ENCODE peak calls at places on chromosome 6, in seven cellular contexts. O is GM12865, C is omental fat pad, F is BJ, J is brain microvascular endothelial cell, U is nephron progenitor cell, S is uterus. G is an unnamed sample.

GRCh38 chr6:131900231-131900630 is 50.9 kb downstream of the CCN2 start:
- DNase-seq in F (no peak), O (no peak), J (no peak), U (no peak), S (no peak), C (no peak), G (no peak)

GRCh38 chr6:11241793-11242201 is 9.3 kb upstream of the NEDD9 start:
- DNase-seq in J (peak), F (no peak), O (no peak), U (peak), C (no peak), S (peak), G (no peak)

GRCh38 chr6:143969077-143969476 is 39.0 kb downstream of the PLAGL1 start:
- DNase-seq in S (no peak), C (no peak), F (no peak), O (no peak), U (no peak), J (no peak), G (no peak)

GRCh38 chr6:36914227-36914794 is 28.6 kb downstream of the C6orf89 start:
- DNase-seq in C (no peak), J (no peak), U (peak), F (no peak), S (no peak), O (no peak), G (no peak)

GRCh38 chr6:46925563-46926253 is 4.0 kb upstream of the ADGRF5 start:
- DNase-seq in F (peak), S (peak), U (no peak), O (no peak), J (peak), C (no peak), G (no peak)

GRCh38 chr6:79657238-79657637 is 26.1 kb downstream of the SH3BGRL2 start:
- DNase-seq in C (no peak), U (no peak), O (no peak), S (no peak), F (no peak), J (no peak), G (no peak)

GRCh38 chr6:154954352-154954751 is 40.8 kb upstream of the TIAM2 start:
- DNase-seq in O (no peak), U (no peak), S (no peak), F (no peak), J (no peak), C (no peak), G (no peak)

GRCh38 chr6:114376611-114377206 is 33.9 kb upstream of the HS3ST5 start:
- DNase-seq in F (no peak), S (no peak), C (no peak), U (no peak), O (no peak), J (no peak), G (no peak)

GRCh38 chr6:110629153-110629552 is 152.7 kb upstream of the SLC22A16 start:
- DNase-seq in U (no peak), C (no peak), F (no peak), S (no peak), J (no peak), O (no peak), G (no peak)

GRCh38 chr6:90434096-90434495 is 137.5 kb upstream of the BACH2 start:
- DNase-seq in C (no peak), J (no peak), F (no peak), O (no peak), U (peak), S (no peak), G (no peak)

GRCh38 chr6:153790881-153791473 is 248.1 kb upstream of the OPRM1 start:
- DNase-seq in O (peak), U (no peak), C (no peak), J (peak), F (no peak), S (no peak), G (no peak)

GRCh38 chr6:30491963-30492616 is 2.8 kb downstream of the HLA-E start:
- DNase-seq in C (no peak), S (no peak), O (no peak), J (no peak), F (no peak), U (no peak), G (no peak)

GRCh38 chr6:159819932-159820640 is 20.0 kb downstream of the PNLDC1 start:
- DNase-seq in F (no peak), J (no peak), S (no peak), C (no peak), O (no peak), U (peak), G (peak)

GRCh38 chr6:43952746-43953145 is 174.5 kb downstream of the MRPL14 start:
- DNase-seq in O (peak), F (no peak), C (no peak), J (no peak), S (peak), U (no peak), G (no peak)

GRCh38 chr6:131164506-131164905 is 29.2 kb downstream of the AKAP7 start:
- DNase-seq in U (no peak), O (no peak), S (no peak), F (no peak), C (no peak), J (no peak), G (no peak)

GRCh38 chr6:106114492-106114891 is 28.4 kb downstream of the PRDM1 start:
- DNase-seq in U (no peak), J (no peak), F (no peak), C (no peak), O (peak), S (no peak), G (peak)

GRCh38 chr6:122789862-122790739 is 1.0 kb downstream of the SMPDL3A start:
- DNase-seq in O (peak), S (peak), U (peak), C (no peak), J (peak), F (no peak), G (peak)

GRCh38 chr6:46787871-46788270 is 5.3 kb upstream of the MEP1A start:
- DNase-seq in O (no peak), C (no peak), F (no peak), J (no peak), S (no peak), U (no peak), G (no peak)

GRCh38 chr6:54267798-54268197 is 40.4 kb upstream of the TINAG start:
- DNase-seq in O (peak), U (peak), J (peak), C (no peak), S (no peak), F (no peak), G (peak)

GRCh38 chr6:89612121-89612520 is 26.4 kb downstream of the LYRM2 start:
- DNase-seq in C (no peak), F (no peak), O (no peak), S (no peak), J (no peak), U (peak), G (no peak)

GRCh38 chr6:131828946-131829345 is 21.1 kb downstream of the ENPP1 start:
- DNase-seq in C (no peak), J (no peak), S (no peak), F (no peak), U (no peak), O (no peak), G (no peak)

GRCh38 chr6:163679012-163679660 is 264.6 kb downstream of the QKI start:
- DNase-seq in S (no peak), O (no peak), C (no peak), U (no peak), F (no peak), J (no peak), G (no peak)

GRCh38 chr6:112717401-112717800 is 370.3 kb downstream of the RFPL4B start:
- DNase-seq in F (no peak), C (no peak), O (no peak), J (no peak), S (no peak), U (no peak), G (no peak)

GRCh38 chr6:79277109-79277508 is 42.6 kb upstream of the HMGN3 start:
- DNase-seq in U (no peak), F (no peak), J (no peak), O (no peak), C (no peak), S (no peak), G (no peak)

GRCh38 chr6:156098858-156099257 is 643.2 kb upstream of the NOX3 start:
- DNase-seq in C (no peak), S (no peak), U (no peak), J (no peak), O (no peak), F (no peak), G (no peak)

GRCh38 chr6:156107514-156108150 is 652.0 kb upstream of the NOX3 start:
- DNase-seq in O (peak), S (no peak), U (peak), C (no peak), J (no peak), F (no peak), G (no peak)

GRCh38 chr6:156102129-156102528 is 646.5 kb upstream of the NOX3 start:
- DNase-seq in J (peak), U (no peak), O (peak), C (no peak), F (no peak), S (no peak), G (no peak)
- TF ChIP-seq CTCF in J (peak), U (peak), O (no peak), C (no peak), F (peak), S (no peak), G (no peak)

GRCh38 chr6:100664274-100665040 is 199.7 kb upstream of the SIM1 start:
- DNase-seq in J (no peak), C (no peak), O (peak), S (no peak), U (no peak), F (no peak), G (no peak)
- TF ChIP-seq CTCF in J (no peak), C (no peak), O (peak), S (peak), U (peak), F (peak), G (peak)

GRCh38 chr6:45375449-45375848 is 2.3 kb downstream of the SUPT3H start:
- DNase-seq in S (no peak), F (no peak), U (no peak), C (no peak), O (no peak), J (no peak), G (no peak)

GRCh38 chr6:45378324-45378926 is 691 bp upstream of the SUPT3H start:
- DNase-seq in J (no peak), S (no peak), O (peak), U (no peak), F (no peak), C (no peak), G (peak)

GRCh38 chr6:45376310-45377040 is 1.3 kb downstream of the SUPT3H start:
- DNase-seq in C (no peak), U (no peak), F (no peak), J (peak), S (no peak), O (no peak), G (no peak)

GRCh38 chr6:45377555-45378323 is at the start of gene SUPT3H:
- DNase-seq in U (peak), F (peak), S (peak), O (peak), J (peak), C (peak), G (peak)

DNA sequence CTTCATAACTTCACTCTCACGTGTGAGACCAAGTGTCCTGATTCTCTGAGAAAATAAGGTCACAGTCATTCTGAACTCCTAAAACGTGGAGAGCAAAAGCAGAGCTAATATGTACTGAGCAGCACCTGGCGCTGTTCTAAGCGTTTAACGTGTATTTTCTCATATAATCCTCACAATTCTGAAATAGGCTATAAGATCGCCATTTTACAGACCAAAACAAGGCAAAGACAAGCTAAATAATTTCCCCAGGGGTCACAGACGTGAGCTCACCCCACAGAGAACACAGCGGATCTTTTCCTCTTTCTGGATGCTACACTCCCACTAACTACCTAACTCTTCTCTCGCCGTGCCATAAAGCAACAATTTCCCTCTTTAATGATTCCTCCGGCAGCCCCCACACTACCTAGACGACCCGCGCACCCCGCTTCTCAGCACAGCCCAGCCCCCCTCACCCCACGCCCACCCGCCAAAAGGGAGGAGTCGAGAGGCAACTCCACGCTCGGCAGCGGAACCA is 636 bp downstream of the SUPT3H start:
- DNase-seq in U (no peak), J (no peak), F (no peak), O (peak), C (peak), S (no peak), G (no peak)
- TF ChIP-seq CTCF in U (no peak), J (no peak), F (no peak), O (no peak), C (no peak), S (no peak), G (no peak)

GRCh38 chr6:88491266-88491665 is 325.1 kb upstream of the CNR1 start:
- DNase-seq in S (no peak), O (no peak), F (no peak), J (no peak), C (no peak), U (no peak), G (no peak)

GRCh38 chr6:88493717-88494116 is 327.6 kb upstream of the CNR1 start:
- DNase-seq in F (no peak), J (no peak), U (no peak), O (peak), S (no peak), C (no peak), G (peak)

GRCh38 chr6:88494401-88495140 is 328.4 kb upstream of the CNR1 start:
- DNase-seq in S (no peak), O (peak), J (no peak), C (no peak), F (no peak), U (no peak), G (peak)

GRCh38 chr6:88492241-88492640 is 326.1 kb upstream of the CNR1 start:
- DNase-seq in F (no peak), J (no peak), S (no peak), O (no peak), C (no peak), U (no peak), G (no peak)

GRCh38 chr6:88492824-88493223 is 326.7 kb upstream of the CNR1 start:
- DNase-seq in U (no peak), C (no peak), S (no peak), J (peak), F (no peak), O (peak), G (no peak)
- TF ChIP-seq CTCF in U (no peak), C (no peak), S (peak), J (peak), F (peak), O (no peak), G (no peak)

GRCh38 chr6:26493258-26493657 is 6.8 kb upstream of the BTN1A1 start:
- DNase-seq in U (no peak), J (no peak), S (no peak), O (peak), C (no peak), F (no peak), G (peak)
- TF ChIP-seq CTCF in U (no peak), J (peak), S (no peak), O (peak), C (no peak), F (peak), G (no peak)

DNA sequence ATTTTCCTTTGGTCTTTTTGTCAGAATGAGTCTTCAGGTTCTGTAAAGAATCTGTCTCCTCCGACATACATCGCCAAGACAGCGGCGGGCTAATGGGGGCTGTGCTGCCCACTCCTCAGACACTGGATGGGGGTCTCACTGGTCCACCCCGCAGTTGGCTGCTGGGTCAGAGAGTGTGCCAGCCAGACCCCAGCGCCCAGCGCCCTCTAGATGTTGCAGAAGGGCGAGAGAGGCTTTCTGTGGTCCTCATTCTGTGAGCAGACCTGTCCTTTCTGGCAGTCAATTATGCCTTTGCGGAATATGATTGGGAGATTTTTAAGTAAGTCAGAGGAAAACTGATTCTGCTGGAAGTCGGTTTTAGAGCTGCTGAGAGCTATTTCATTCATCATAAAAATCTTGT is 7.8 kb upstream of the CCR6 start:
- DNase-seq in O (no peak), J (no peak), F (no peak), S (no peak), C (no peak), U (no peak), G (no peak)
- TF ChIP-seq CTCF in O (peak), J (no peak), F (no peak), S (no peak), C (no peak), U (no peak), G (peak)

GRCh38 chr6:35077713-35078105 is 63.4 kb downstream of the TCP11 start:
- DNase-seq in F (no peak), C (no peak), U (no peak), O (no peak), J (no peak), S (no peak), G (no peak)
- TF ChIP-seq CTCF in F (no peak), C (no peak), U (no peak), O (no peak), J (no peak), S (no peak), G (no peak)

GRCh38 chr6:57313711-57314471 is 3.5 kb upstream of the PRIM2 start:
- DNase-seq in O (no peak), C (no peak), J (peak), S (peak), F (peak), U (no peak), G (no peak)
- TF ChIP-seq CTCF in O (no peak), C (no peak), J (no peak), S (no peak), F (no peak), U (no peak), G (no peak)

GRCh38 chr6:150549577-150550184 is 50.0 kb upstream of the PLEKHG1 start:
- DNase-seq in F (no peak), O (no peak), J (no peak), U (no peak), S (no peak), C (no peak), G (no peak)

GRCh38 chr6:150544793-150545192 is 54.9 kb upstream of the PLEKHG1 start:
- DNase-seq in J (no peak), F (no peak), S (no peak), U (no peak), C (no peak), O (no peak), G (no peak)

GRCh38 chr6:150549007-150549406 is 50.7 kb upstream of the PLEKHG1 start:
- DNase-seq in F (no peak), S (no peak), U (no peak), C (no peak), J (no peak), O (no peak), G (no peak)

GRCh38 chr6:150547511-150548222 is 52.0 kb upstream of the PLEKHG1 start:
- DNase-seq in U (peak), O (no peak), C (no peak), F (no peak), S (no peak), J (no peak), G (no peak)

GRCh38 chr6:150546457-150546856 is 53.2 kb upstream of the PLEKHG1 start:
- DNase-seq in C (no peak), O (no peak), J (no peak), U (no peak), F (no peak), S (no peak), G (no peak)
- TF ChIP-seq CTCF in C (no peak), O (no peak), J (no peak), U (no peak), F (no peak), S (no peak), G (no peak)

G was measured in GM20000.